ENCODE peak calls at places on chromosomes 13 and 19, in seven cellular contexts. One of them, this sample, is unnamed.

GRCh38 chr13:20616059-20616797 is 49.3 kb downstream of the IFT88 start:
- DNase-seq in coronary artery: no peak
- DNase-seq in transverse colon: no peak
- DNase-seq in lung: no peak
- DNase-seq in CD4-positive, CD25-positive, alpha-beta regulatory T cell: no peak
- DNase-seq in left colon: no peak
- DNase-seq in breast epithelium: no peak
- DNase-seq in this sample: no peak

GRCh38 chr19:40147338-40147692 is 43.9 kb upstream of the MAP3K10 start:
- DNase-seq in coronary artery: no peak
- DNase-seq in transverse colon: no peak
- DNase-seq in lung: no peak
- DNase-seq in CD4-positive, CD25-positive, alpha-beta regulatory T cell: no peak
- DNase-seq in left colon: no peak
- DNase-seq in breast epithelium: no peak
- DNase-seq in this sample: peak

GRCh38 chr19:1026189-1027019 is at the start of gene CNN2:
- DNase-seq in coronary artery: peak
- DNase-seq in transverse colon: peak
- DNase-seq in lung: peak
- DNase-seq in CD4-positive, CD25-positive, alpha-beta regulatory T cell: peak
- DNase-seq in left colon: peak
- DNase-seq in breast epithelium: peak
- DNase-seq in this sample: peak

GRCh38 chr19:3095375-3096191 is 1.4 kb downstream of the GNA11 start:
- DNase-seq in coronary artery: no peak
- DNase-seq in transverse colon: peak
- DNase-seq in lung: no peak
- DNase-seq in CD4-positive, CD25-positive, alpha-beta regulatory T cell: peak
- DNase-seq in left colon: peak
- DNase-seq in breast epithelium: no peak
- DNase-seq in this sample: no peak

GRCh38 chr19:28208745-28209144 is 1004.2 kb downstream of the UQCRFS1 start:
- DNase-seq in coronary artery: no peak
- DNase-seq in transverse colon: no peak
- DNase-seq in lung: no peak
- DNase-seq in CD4-positive, CD25-positive, alpha-beta regulatory T cell: no peak
- DNase-seq in left colon: no peak
- DNase-seq in breast epithelium: no peak
- DNase-seq in this sample: no peak

GRCh38 chr19:43511324-43511723 is 6.8 kb upstream of the PHLDB3 start:
- DNase-seq in coronary artery: no peak
- DNase-seq in transverse colon: peak
- DNase-seq in lung: no peak
- DNase-seq in CD4-positive, CD25-positive, alpha-beta regulatory T cell: no peak
- DNase-seq in left colon: no peak
- DNase-seq in breast epithelium: no peak
- DNase-seq in this sample: no peak

GRCh38 chr19:49677232-49677881 is at the start of gene PRMT1:
- DNase-seq in coronary artery: no peak
- DNase-seq in transverse colon: peak
- DNase-seq in lung: no peak
- DNase-seq in CD4-positive, CD25-positive, alpha-beta regulatory T cell: peak
- DNase-seq in left colon: peak
- DNase-seq in breast epithelium: no peak
- DNase-seq in this sample: no peak

GRCh38 chr13:27523345-27524073 is 73.1 kb upstream of the MTIF3 start:
- DNase-seq in coronary artery: no peak
- DNase-seq in transverse colon: no peak
- DNase-seq in lung: no peak
- DNase-seq in CD4-positive, CD25-positive, alpha-beta regulatory T cell: no peak
- DNase-seq in left colon: no peak
- DNase-seq in breast epithelium: no peak
- DNase-seq in this sample: no peak

GRCh38 chr13:86020350-86021002 is 221.3 kb upstream of the SLITRK6 start:
- DNase-seq in coronary artery: no peak
- DNase-seq in transverse colon: no peak
- DNase-seq in lung: no peak
- DNase-seq in CD4-positive, CD25-positive, alpha-beta regulatory T cell: no peak
- DNase-seq in left colon: no peak
- DNase-seq in breast epithelium: no peak
- DNase-seq in this sample: peak

GRCh38 chr19:2766594-2767372 is 16.3 kb downstream of the SGTA start:
- DNase-seq in coronary artery: no peak
- DNase-seq in transverse colon: no peak
- DNase-seq in lung: no peak
- DNase-seq in CD4-positive, CD25-positive, alpha-beta regulatory T cell: no peak
- DNase-seq in left colon: no peak
- DNase-seq in breast epithelium: no peak
- DNase-seq in this sample: no peak

GRCh38 chr19:16293133-16294085 is 31.2 kb upstream of the KLF2 start:
- DNase-seq in coronary artery: peak
- DNase-seq in transverse colon: peak
- DNase-seq in lung: peak
- DNase-seq in CD4-positive, CD25-positive, alpha-beta regulatory T cell: no peak
- DNase-seq in left colon: peak
- DNase-seq in breast epithelium: peak
- DNase-seq in this sample: peak

GRCh38 chr19:35249848-35250711 is 1.3 kb downstream of the LSR start:
- DNase-seq in coronary artery: no peak
- DNase-seq in transverse colon: no peak
- DNase-seq in lung: peak
- DNase-seq in CD4-positive, CD25-positive, alpha-beta regulatory T cell: no peak
- DNase-seq in left colon: no peak
- DNase-seq in breast epithelium: no peak
- DNase-seq in this sample: no peak

GRCh38 chr19:35509018-35509652 is 4.3 kb downstream of the DMKN start:
- DNase-seq in coronary artery: no peak
- DNase-seq in transverse colon: peak
- DNase-seq in lung: peak
- DNase-seq in CD4-positive, CD25-positive, alpha-beta regulatory T cell: peak
- DNase-seq in left colon: peak
- DNase-seq in breast epithelium: no peak
- DNase-seq in this sample: peak

GRCh38 chr13:67328895-67329294 is 98.8 kb upstream of the PCDH9 start:
- DNase-seq in coronary artery: no peak
- DNase-seq in transverse colon: no peak
- DNase-seq in lung: no peak
- DNase-seq in CD4-positive, CD25-positive, alpha-beta regulatory T cell: no peak
- DNase-seq in left colon: no peak
- DNase-seq in breast epithelium: no peak
- DNase-seq in this sample: no peak

GRCh38 chr13:44231786-44232516 is 141.7 kb upstream of the SERP2 start:
- DNase-seq in coronary artery: no peak
- DNase-seq in transverse colon: peak
- DNase-seq in lung: peak
- DNase-seq in CD4-positive, CD25-positive, alpha-beta regulatory T cell: no peak
- DNase-seq in left colon: peak
- DNase-seq in breast epithelium: peak
- DNase-seq in this sample: peak

GRCh38 chr13:92355213-92355612 is 871.4 kb upstream of the GPC6 start:
- DNase-seq in coronary artery: no peak
- DNase-seq in transverse colon: peak
- DNase-seq in lung: no peak
- DNase-seq in CD4-positive, CD25-positive, alpha-beta regulatory T cell: no peak
- DNase-seq in left colon: peak
- DNase-seq in breast epithelium: no peak
- DNase-seq in this sample: no peak

GRCh38 chr19:14333101-14333871 is 48.0 kb upstream of the ADGRE5 start:
- DNase-seq in coronary artery: no peak
- DNase-seq in transverse colon: peak
- DNase-seq in lung: no peak
- DNase-seq in CD4-positive, CD25-positive, alpha-beta regulatory T cell: no peak
- DNase-seq in left colon: peak
- DNase-seq in breast epithelium: no peak
- DNase-seq in this sample: no peak

GRCh38 chr19:33825556-33825955 is 28.9 kb downstream of the KCTD15 start:
- DNase-seq in coronary artery: no peak
- DNase-seq in transverse colon: no peak
- DNase-seq in lung: no peak
- DNase-seq in CD4-positive, CD25-positive, alpha-beta regulatory T cell: no peak
- DNase-seq in left colon: no peak
- DNase-seq in breast epithelium: no peak
- DNase-seq in this sample: no peak

GRCh38 chr13:99154064-99154463 is 46.6 kb upstream of the UBAC2 start:
- DNase-seq in coronary artery: no peak
- DNase-seq in transverse colon: no peak
- DNase-seq in lung: no peak
- DNase-seq in CD4-positive, CD25-positive, alpha-beta regulatory T cell: no peak
- DNase-seq in left colon: no peak
- DNase-seq in breast epithelium: no peak
- DNase-seq in this sample: no peak

GRCh38 chr19:944171-944567 is 18.3 kb downstream of the ARID3A start:
- DNase-seq in coronary artery: no peak
- DNase-seq in transverse colon: peak
- DNase-seq in lung: no peak
- DNase-seq in CD4-positive, CD25-positive, alpha-beta regulatory T cell: no peak
- DNase-seq in left colon: peak
- DNase-seq in breast epithelium: no peak
- DNase-seq in this sample: peak

This sample was measured in mucosa of gallbladder.